ENCODE peak calls at places on chromosomes 7 and 10, in six cellular contexts. One of them, this sample, is unnamed.

GRCh38 chr7:80900583-80901576 is 18.0 kb downstream of the SEMA3C start:
- DNase-seq in Ammon's horn: peak
- DNase-seq in tibial artery: no peak
- DNase-seq in central memory CD8-positive, alpha-beta T cell: no peak
- DNase-seq in COR-L47: no peak
- DNase-seq in aorta: no peak
- DNase-seq in this sample: no peak

GRCh38 chr7:2193575-2194305 is 39.0 kb downstream of the MAD1L1 start:
- DNase-seq in central memory CD8-positive, alpha-beta T cell: no peak
- DNase-seq in aorta: no peak
- DNase-seq in COR-L47: no peak
- DNase-seq in tibial artery: no peak
- DNase-seq in Ammon's horn: no peak
- DNase-seq in this sample: no peak

GRCh38 chr10:79381804-79382221 is 34.5 kb downstream of the PPIF start:
- DNase-seq in aorta: peak
- DNase-seq in Ammon's horn: peak
- DNase-seq in central memory CD8-positive, alpha-beta T cell: no peak
- DNase-seq in COR-L47: no peak
- DNase-seq in tibial artery: peak
- DNase-seq in this sample: no peak

GRCh38 chr7:116503835-116504234 is 4.3 kb downstream of the CAV2 start:
- DNase-seq in central memory CD8-positive, alpha-beta T cell: no peak
- DNase-seq in aorta: no peak
- DNase-seq in COR-L47: no peak
- DNase-seq in tibial artery: no peak
- DNase-seq in Ammon's horn: no peak
- DNase-seq in this sample: no peak

GRCh38 chr10:110524179-110524863 is 26.6 kb downstream of the DUSP5 start:
- DNase-seq in aorta: no peak
- DNase-seq in tibial artery: no peak
- DNase-seq in COR-L47: no peak
- DNase-seq in Ammon's horn: no peak
- DNase-seq in central memory CD8-positive, alpha-beta T cell: no peak
- DNase-seq in this sample: no peak

GRCh38 chr7:29193316-29194205 is 1.0 kb upstream of the CHN2 start:
- DNase-seq in central memory CD8-positive, alpha-beta T cell: no peak
- DNase-seq in aorta: no peak
- DNase-seq in Ammon's horn: peak
- DNase-seq in COR-L47: no peak
- DNase-seq in tibial artery: no peak
- DNase-seq in this sample: no peak

GRCh38 chr7:2841907-2842306 is 2.2 kb downstream of the GNA12 start:
- DNase-seq in central memory CD8-positive, alpha-beta T cell: no peak
- DNase-seq in Ammon's horn: no peak
- DNase-seq in aorta: no peak
- DNase-seq in COR-L47: no peak
- DNase-seq in tibial artery: no peak
- DNase-seq in this sample: no peak

GRCh38 chr10:10977231-10977956 is 40.3 kb upstream of the CELF2 start:
- DNase-seq in tibial artery: peak
- DNase-seq in central memory CD8-positive, alpha-beta T cell: no peak
- DNase-seq in COR-L47: no peak
- DNase-seq in Ammon's horn: peak
- DNase-seq in aorta: no peak
- DNase-seq in this sample: no peak

GRCh38 chr10:92538231-92538958 is 35.5 kb downstream of the IDE start:
- DNase-seq in central memory CD8-positive, alpha-beta T cell: no peak
- DNase-seq in COR-L47: no peak
- DNase-seq in aorta: no peak
- DNase-seq in tibial artery: no peak
- DNase-seq in Ammon's horn: no peak
- DNase-seq in this sample: no peak

GRCh38 chr7:98295467-98296220 is 14.2 kb downstream of the BRI3 start:
- DNase-seq in aorta: no peak
- DNase-seq in COR-L47: no peak
- DNase-seq in Ammon's horn: no peak
- DNase-seq in tibial artery: no peak
- DNase-seq in central memory CD8-positive, alpha-beta T cell: no peak
- DNase-seq in this sample: no peak

GRCh38 chr7:28661826-28662225 is 249.5 kb downstream of the CREB5 start:
- DNase-seq in COR-L47: no peak
- DNase-seq in central memory CD8-positive, alpha-beta T cell: no peak
- DNase-seq in Ammon's horn: no peak
- DNase-seq in tibial artery: no peak
- DNase-seq in aorta: no peak
- DNase-seq in this sample: no peak

GRCh38 chr7:50497068-50497642 is 47.0 kb upstream of the FIGNL1 start:
- DNase-seq in COR-L47: no peak
- DNase-seq in aorta: no peak
- DNase-seq in tibial artery: no peak
- DNase-seq in central memory CD8-positive, alpha-beta T cell: no peak
- DNase-seq in Ammon's horn: no peak
- DNase-seq in this sample: no peak

GRCh38 chr7:37084303-37084702 is 360.0 kb upstream of the AOAH start:
- DNase-seq in COR-L47: no peak
- DNase-seq in aorta: no peak
- DNase-seq in tibial artery: no peak
- DNase-seq in Ammon's horn: no peak
- DNase-seq in central memory CD8-positive, alpha-beta T cell: no peak
- DNase-seq in this sample: no peak

GRCh38 chr7:142754681-142755575 is 5.7 kb downstream of the PRSS1 start:
- DNase-seq in central memory CD8-positive, alpha-beta T cell: no peak
- DNase-seq in tibial artery: no peak
- DNase-seq in Ammon's horn: no peak
- DNase-seq in aorta: no peak
- DNase-seq in COR-L47: no peak
- DNase-seq in this sample: no peak

GRCh38 chr10:78473016-78473415 is 439.4 kb downstream of the RPS24 start:
- DNase-seq in Ammon's horn: no peak
- DNase-seq in aorta: no peak
- DNase-seq in central memory CD8-positive, alpha-beta T cell: peak
- DNase-seq in COR-L47: no peak
- DNase-seq in tibial artery: no peak
- DNase-seq in this sample: no peak

GRCh38 chr7:70434376-70434775 is 697.6 kb upstream of the GALNT17 start:
- DNase-seq in aorta: no peak
- DNase-seq in central memory CD8-positive, alpha-beta T cell: no peak
- DNase-seq in tibial artery: no peak
- DNase-seq in COR-L47: peak
- DNase-seq in Ammon's horn: no peak
- DNase-seq in this sample: no peak

GRCh38 chr7:44221231-44221791 is 20.5 kb downstream of the YKT6 start:
- DNase-seq in Ammon's horn: no peak
- DNase-seq in COR-L47: no peak
- DNase-seq in tibial artery: no peak
- DNase-seq in central memory CD8-positive, alpha-beta T cell: no peak
- DNase-seq in aorta: peak
- DNase-seq in this sample: no peak

GRCh38 chr7:158588878-158589442 is 1.3 kb upstream of the PTPRN2 start:
- DNase-seq in Ammon's horn: no peak
- DNase-seq in COR-L47: no peak
- DNase-seq in central memory CD8-positive, alpha-beta T cell: no peak
- DNase-seq in aorta: no peak
- DNase-seq in tibial artery: no peak
- DNase-seq in this sample: no peak

GRCh38 chr10:112000466-112000865 is 183.1 kb downstream of the GPAM start:
- DNase-seq in aorta: no peak
- DNase-seq in central memory CD8-positive, alpha-beta T cell: no peak
- DNase-seq in tibial artery: peak
- DNase-seq in Ammon's horn: no peak
- DNase-seq in COR-L47: no peak
- DNase-seq in this sample: no peak

GRCh38 chr7:47346378-47346914 is 235.5 kb downstream of the TNS3 start:
- DNase-seq in tibial artery: no peak
- DNase-seq in aorta: no peak
- DNase-seq in Ammon's horn: no peak
- DNase-seq in COR-L47: no peak
- DNase-seq in central memory CD8-positive, alpha-beta T cell: no peak
- DNase-seq in this sample: no peak

GRCh38 chr10:85604884-85605283 is 761.7 kb downstream of the GRID1 start:
- DNase-seq in COR-L47: no peak
- DNase-seq in Ammon's horn: no peak
- DNase-seq in aorta: no peak
- DNase-seq in central memory CD8-positive, alpha-beta T cell: no peak
- DNase-seq in tibial artery: no peak
- DNase-seq in this sample: no peak

GRCh38 chr7:30445770-30446169 is 32.8 kb downstream of the NOD1 start:
- DNase-seq in Ammon's horn: peak
- DNase-seq in tibial artery: peak
- DNase-seq in aorta: peak
- DNase-seq in central memory CD8-positive, alpha-beta T cell: peak
- DNase-seq in COR-L47: peak
- DNase-seq in this sample: peak

GRCh38 chr10:1166828-1167275 is 110.7 kb downstream of the WDR37 start:
- DNase-seq in aorta: no peak
- DNase-seq in tibial artery: peak
- DNase-seq in central memory CD8-positive, alpha-beta T cell: no peak
- DNase-seq in Ammon's horn: no peak
- DNase-seq in COR-L47: no peak
- DNase-seq in this sample: no peak

GRCh38 chr7:134613623-134614347 is 32.9 kb upstream of the BPGM start:
- DNase-seq in Ammon's horn: no peak
- DNase-seq in COR-L47: no peak
- DNase-seq in central memory CD8-positive, alpha-beta T cell: no peak
- DNase-seq in tibial artery: peak
- DNase-seq in aorta: peak
- DNase-seq in this sample: no peak

This sample was measured in KG1.